ENCODE peak calls at places on chromosomes 5 and 9, in ten cellular contexts. One of them, this sample, is unnamed.

GRCh38 chr9:6997330-6997729 is 239.6 kb downstream of the KDM4C start:
- DNase-seq in naive thymus-derived CD4-positive, alpha-beta T cell: no peak
- DNase-seq in dorsolateral prefrontal cortex: no peak
- DNase-seq in RWPE2: no peak
- DNase-seq in colonic mucosa: no peak
- DNase-seq in transverse colon: no peak
- DNase-seq in fibroblast of lung: no peak
- DNase-seq in ovary: no peak
- DNase-seq in gastrocnemius medialis: no peak
- DNase-seq in SK-N-SH: no peak
- DNase-seq in this sample: no peak

GRCh38 chr9:36158122-36158521 is 11.1 kb upstream of the CCIN start:
- DNase-seq in naive thymus-derived CD4-positive, alpha-beta T cell: no peak
- DNase-seq in dorsolateral prefrontal cortex: no peak
- DNase-seq in RWPE2: no peak
- DNase-seq in colonic mucosa: no peak
- DNase-seq in transverse colon: no peak
- DNase-seq in fibroblast of lung: peak
- DNase-seq in ovary: no peak
- DNase-seq in gastrocnemius medialis: no peak
- DNase-seq in SK-N-SH: no peak
- DNase-seq in this sample: no peak

GRCh38 chr5:53874409-53874808 is 314.0 kb downstream of the NDUFS4 start:
- DNase-seq in naive thymus-derived CD4-positive, alpha-beta T cell: no peak
- DNase-seq in dorsolateral prefrontal cortex: no peak
- DNase-seq in RWPE2: no peak
- DNase-seq in colonic mucosa: no peak
- DNase-seq in transverse colon: no peak
- DNase-seq in fibroblast of lung: peak
- DNase-seq in ovary: no peak
- DNase-seq in gastrocnemius medialis: no peak
- DNase-seq in SK-N-SH: peak
- DNase-seq in this sample: peak

GRCh38 chr9:23636199-23636598 is 189.8 kb downstream of the ELAVL2 start:
- DNase-seq in naive thymus-derived CD4-positive, alpha-beta T cell: no peak
- DNase-seq in dorsolateral prefrontal cortex: no peak
- DNase-seq in RWPE2: no peak
- DNase-seq in colonic mucosa: no peak
- DNase-seq in transverse colon: no peak
- DNase-seq in fibroblast of lung: no peak
- DNase-seq in ovary: no peak
- DNase-seq in gastrocnemius medialis: no peak
- DNase-seq in SK-N-SH: no peak
- DNase-seq in this sample: no peak

GRCh38 chr5:157607371-157608161 is 32.0 kb upstream of the ADAM19 start:
- DNase-seq in naive thymus-derived CD4-positive, alpha-beta T cell: no peak
- DNase-seq in dorsolateral prefrontal cortex: no peak
- DNase-seq in RWPE2: peak
- DNase-seq in colonic mucosa: no peak
- DNase-seq in transverse colon: peak
- DNase-seq in fibroblast of lung: peak
- DNase-seq in ovary: no peak
- DNase-seq in gastrocnemius medialis: no peak
- DNase-seq in SK-N-SH: no peak
- DNase-seq in this sample: no peak

GRCh38 chr9:19554518-19554917 is 145.7 kb downstream of the ACER2 start:
- DNase-seq in naive thymus-derived CD4-positive, alpha-beta T cell: no peak
- DNase-seq in dorsolateral prefrontal cortex: no peak
- DNase-seq in RWPE2: no peak
- DNase-seq in colonic mucosa: no peak
- DNase-seq in transverse colon: no peak
- DNase-seq in fibroblast of lung: no peak
- DNase-seq in ovary: no peak
- DNase-seq in gastrocnemius medialis: no peak
- DNase-seq in SK-N-SH: no peak
- DNase-seq in this sample: no peak

GRCh38 chr9:114864471-114864870 is 58.6 kb upstream of the TNFSF15 start:
- DNase-seq in naive thymus-derived CD4-positive, alpha-beta T cell: no peak
- DNase-seq in dorsolateral prefrontal cortex: no peak
- DNase-seq in RWPE2: no peak
- DNase-seq in colonic mucosa: no peak
- DNase-seq in transverse colon: no peak
- DNase-seq in fibroblast of lung: no peak
- DNase-seq in ovary: no peak
- DNase-seq in gastrocnemius medialis: no peak
- DNase-seq in SK-N-SH: no peak
- DNase-seq in this sample: no peak

GRCh38 chr9:86020731-86021130 is 78.6 kb downstream of the GOLM1 start:
- DNase-seq in naive thymus-derived CD4-positive, alpha-beta T cell: no peak
- DNase-seq in dorsolateral prefrontal cortex: no peak
- DNase-seq in RWPE2: no peak
- DNase-seq in colonic mucosa: no peak
- DNase-seq in transverse colon: no peak
- DNase-seq in fibroblast of lung: peak
- DNase-seq in ovary: no peak
- DNase-seq in gastrocnemius medialis: no peak
- DNase-seq in SK-N-SH: no peak
- DNase-seq in this sample: no peak

GRCh38 chr9:96073531-96074284 is 198.2 kb downstream of the ERCC6L2 start:
- DNase-seq in naive thymus-derived CD4-positive, alpha-beta T cell: no peak
- DNase-seq in dorsolateral prefrontal cortex: no peak
- DNase-seq in RWPE2: no peak
- DNase-seq in colonic mucosa: no peak
- DNase-seq in transverse colon: no peak
- DNase-seq in fibroblast of lung: no peak
- DNase-seq in ovary: no peak
- DNase-seq in gastrocnemius medialis: peak
- DNase-seq in SK-N-SH: no peak
- DNase-seq in this sample: no peak

GRCh38 chr9:121268598-121269029 is 652 bp downstream of the GSN start:
- DNase-seq in naive thymus-derived CD4-positive, alpha-beta T cell: no peak
- DNase-seq in dorsolateral prefrontal cortex: no peak
- DNase-seq in RWPE2: no peak
- DNase-seq in colonic mucosa: no peak
- DNase-seq in transverse colon: no peak
- DNase-seq in fibroblast of lung: peak
- DNase-seq in ovary: no peak
- DNase-seq in gastrocnemius medialis: no peak
- DNase-seq in SK-N-SH: no peak
- DNase-seq in this sample: no peak

GRCh38 chr9:110526426-110526825 is 53.1 kb downstream of the SVEP1 start:
- DNase-seq in naive thymus-derived CD4-positive, alpha-beta T cell: no peak
- DNase-seq in dorsolateral prefrontal cortex: no peak
- DNase-seq in RWPE2: no peak
- DNase-seq in colonic mucosa: no peak
- DNase-seq in transverse colon: no peak
- DNase-seq in fibroblast of lung: peak
- DNase-seq in ovary: no peak
- DNase-seq in gastrocnemius medialis: no peak
- DNase-seq in SK-N-SH: no peak
- DNase-seq in this sample: peak

GRCh38 chr5:34970552-34970951 is 41.2 kb downstream of the DNAJC21 start:
- DNase-seq in naive thymus-derived CD4-positive, alpha-beta T cell: no peak
- DNase-seq in dorsolateral prefrontal cortex: no peak
- DNase-seq in RWPE2: no peak
- DNase-seq in colonic mucosa: no peak
- DNase-seq in transverse colon: no peak
- DNase-seq in fibroblast of lung: no peak
- DNase-seq in ovary: no peak
- DNase-seq in gastrocnemius medialis: no peak
- DNase-seq in SK-N-SH: no peak
- DNase-seq in this sample: no peak

DNA sequence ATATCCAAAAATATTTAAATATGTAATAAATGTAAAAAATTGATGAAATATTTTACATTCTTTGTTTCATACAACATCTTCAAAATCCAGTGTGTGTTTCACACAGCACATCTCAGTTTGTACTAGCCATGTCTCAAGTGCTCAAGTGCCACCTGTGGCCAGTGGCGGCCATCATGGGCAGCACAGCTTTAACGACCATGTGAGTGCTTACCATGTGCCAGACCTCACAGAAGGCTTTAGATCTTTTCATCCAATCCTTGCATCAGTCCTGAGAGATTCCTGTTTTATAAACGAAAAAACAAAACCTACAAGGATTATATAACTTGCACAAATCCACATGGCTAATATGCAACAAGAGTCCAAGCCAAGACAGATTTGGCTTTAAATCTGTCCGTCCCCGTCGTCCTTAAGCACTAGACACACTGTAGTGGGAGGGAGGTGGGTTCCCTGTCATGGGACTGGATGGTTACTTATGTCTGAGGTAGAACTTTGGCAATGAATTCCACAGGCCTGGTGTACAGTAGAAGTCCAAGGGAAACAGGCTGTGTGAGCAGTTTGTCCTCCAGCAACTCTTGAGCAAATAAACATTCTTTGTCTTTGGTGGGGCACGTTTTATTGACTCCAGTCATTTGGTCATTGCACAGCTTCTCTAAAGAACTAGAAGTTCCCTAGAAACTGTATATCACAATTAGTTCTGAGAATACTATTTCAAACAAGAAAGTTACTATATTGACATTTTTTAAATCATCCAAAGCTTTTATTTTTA is 25.0 kb upstream of the F2R start:
- DNase-seq in naive thymus-derived CD4-positive, alpha-beta T cell: no peak
- DNase-seq in dorsolateral prefrontal cortex: no peak
- DNase-seq in RWPE2: no peak
- DNase-seq in colonic mucosa: peak
- DNase-seq in transverse colon: peak
- DNase-seq in fibroblast of lung: peak
- DNase-seq in ovary: no peak
- DNase-seq in gastrocnemius medialis: no peak
- DNase-seq in SK-N-SH: no peak
- DNase-seq in this sample: no peak
- H3K27ac ChIP-seq in naive thymus-derived CD4-positive, alpha-beta T cell: no peak
- H3K27ac ChIP-seq in dorsolateral prefrontal cortex: no peak
- H3K27ac ChIP-seq in RWPE2: peak
- H3K27ac ChIP-seq in colonic mucosa: peak
- H3K27ac ChIP-seq in transverse colon: peak
- H3K27ac ChIP-seq in fibroblast of lung: peak
- H3K27ac ChIP-seq in ovary: no peak
- H3K27ac ChIP-seq in gastrocnemius medialis: no peak
- H3K27ac ChIP-seq in SK-N-SH: peak
- H3K27ac ChIP-seq in this sample: no peak

DNA sequence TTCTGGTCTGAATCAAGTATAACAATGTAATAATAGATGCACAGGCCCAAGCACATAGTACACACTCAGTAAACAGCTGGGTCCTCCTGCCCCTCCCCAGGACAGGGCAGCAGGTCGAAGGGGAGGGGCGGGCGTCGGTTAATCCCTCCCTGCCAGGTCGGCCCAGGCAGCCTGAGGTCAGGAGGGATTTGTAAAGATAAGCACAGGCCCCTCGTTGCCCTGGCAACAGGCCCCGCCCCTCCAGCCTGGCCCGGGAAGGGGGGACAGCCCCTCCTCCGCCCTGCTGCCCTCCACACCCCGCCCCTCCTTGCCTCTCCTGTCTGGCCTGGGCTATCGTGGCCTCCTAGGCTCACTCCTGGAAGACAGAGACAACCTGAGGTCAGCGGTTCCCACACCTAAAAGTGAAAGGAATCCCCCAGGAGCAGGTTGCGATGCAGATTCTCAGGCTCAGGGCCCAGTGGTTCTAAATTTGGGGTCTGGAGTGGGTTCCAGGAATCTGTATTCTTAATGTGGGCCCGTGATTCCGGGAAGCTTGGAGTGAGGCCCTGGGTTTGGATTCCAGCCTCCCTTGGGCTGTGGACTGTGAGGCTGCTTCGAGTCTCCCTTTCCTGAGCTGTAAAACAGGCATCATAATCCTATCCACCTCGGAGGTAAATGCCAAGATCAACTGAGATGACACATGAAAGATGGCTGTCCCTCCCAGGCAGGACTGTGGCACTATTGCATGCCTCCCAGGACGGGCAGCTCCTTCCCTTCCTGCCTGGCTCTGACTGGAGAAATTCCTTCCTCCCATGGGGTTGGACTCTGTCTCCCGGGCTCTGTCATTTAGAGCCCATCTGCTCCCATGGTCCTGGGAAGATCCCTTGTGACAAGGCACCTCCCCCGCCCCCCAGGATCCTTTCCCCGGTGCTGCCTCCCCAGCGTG is 4.4 kb downstream of the CRB2 start:
- DNase-seq in naive thymus-derived CD4-positive, alpha-beta T cell: no peak
- DNase-seq in dorsolateral prefrontal cortex: no peak
- DNase-seq in RWPE2: no peak
- DNase-seq in colonic mucosa: peak
- DNase-seq in transverse colon: peak
- DNase-seq in fibroblast of lung: no peak
- DNase-seq in ovary: no peak
- DNase-seq in gastrocnemius medialis: no peak
- DNase-seq in SK-N-SH: peak
- DNase-seq in this sample: no peak
- H3K27ac ChIP-seq in naive thymus-derived CD4-positive, alpha-beta T cell: no peak
- H3K27ac ChIP-seq in dorsolateral prefrontal cortex: peak
- H3K27ac ChIP-seq in RWPE2: no peak
- H3K27ac ChIP-seq in colonic mucosa: peak
- H3K27ac ChIP-seq in transverse colon: peak
- H3K27ac ChIP-seq in fibroblast of lung: no peak
- H3K27ac ChIP-seq in ovary: no peak
- H3K27ac ChIP-seq in gastrocnemius medialis: no peak
- H3K27ac ChIP-seq in SK-N-SH: no peak
- H3K27ac ChIP-seq in this sample: no peak

GRCh38 chr5:179612577-179613459 is 10.7 kb downstream of the HNRNPH1 start:
- DNase-seq in naive thymus-derived CD4-positive, alpha-beta T cell: no peak
- DNase-seq in dorsolateral prefrontal cortex: no peak
- DNase-seq in RWPE2: no peak
- DNase-seq in colonic mucosa: no peak
- DNase-seq in transverse colon: no peak
- DNase-seq in fibroblast of lung: no peak
- DNase-seq in ovary: peak
- DNase-seq in gastrocnemius medialis: no peak
- DNase-seq in SK-N-SH: no peak
- DNase-seq in this sample: no peak
- H3K27ac ChIP-seq in naive thymus-derived CD4-positive, alpha-beta T cell: no peak
- H3K27ac ChIP-seq in dorsolateral prefrontal cortex: no peak
- H3K27ac ChIP-seq in RWPE2: no peak
- H3K27ac ChIP-seq in colonic mucosa: no peak
- H3K27ac ChIP-seq in transverse colon: no peak
- H3K27ac ChIP-seq in fibroblast of lung: no peak
- H3K27ac ChIP-seq in ovary: no peak
- H3K27ac ChIP-seq in gastrocnemius medialis: peak
- H3K27ac ChIP-seq in SK-N-SH: peak
- H3K27ac ChIP-seq in this sample: no peak

DNA sequence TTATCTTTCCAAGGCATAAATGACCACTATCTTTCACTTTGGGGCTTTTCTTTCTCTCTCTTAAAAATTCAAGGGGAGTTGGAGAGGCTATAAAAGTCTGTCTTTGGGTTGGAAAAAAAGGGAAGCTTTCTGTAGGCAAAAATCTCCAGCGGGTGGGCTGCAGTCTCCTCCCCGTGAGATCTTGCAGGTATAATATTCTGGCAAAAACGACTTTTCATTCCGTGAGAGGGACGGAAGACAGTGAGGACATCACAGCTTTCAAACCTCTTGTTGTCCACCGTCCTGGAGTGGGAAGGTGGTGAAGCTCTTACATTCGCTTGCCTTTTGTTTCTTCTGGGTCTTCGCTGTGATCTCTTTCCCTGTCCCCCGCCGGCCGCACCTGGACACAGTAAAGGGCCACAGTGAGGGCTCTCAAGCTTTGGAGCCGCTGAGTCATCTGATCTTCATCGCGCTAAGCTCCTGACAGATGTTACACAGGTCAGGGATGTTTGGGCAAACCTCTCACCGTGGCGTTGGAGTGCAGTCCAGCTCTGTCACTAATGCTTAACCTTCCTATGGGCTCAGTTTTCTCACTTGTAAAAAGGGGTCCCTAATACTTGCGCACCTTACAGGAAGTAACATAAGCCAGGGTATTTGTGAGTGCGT is 61.9 kb upstream of the MEGF10 start:
- DNase-seq in naive thymus-derived CD4-positive, alpha-beta T cell: no peak
- DNase-seq in dorsolateral prefrontal cortex: no peak
- DNase-seq in RWPE2: no peak
- DNase-seq in colonic mucosa: no peak
- DNase-seq in transverse colon: peak
- DNase-seq in fibroblast of lung: peak
- DNase-seq in ovary: no peak
- DNase-seq in gastrocnemius medialis: no peak
- DNase-seq in SK-N-SH: peak
- DNase-seq in this sample: no peak
- H3K27ac ChIP-seq in naive thymus-derived CD4-positive, alpha-beta T cell: peak
- H3K27ac ChIP-seq in dorsolateral prefrontal cortex: no peak
- H3K27ac ChIP-seq in RWPE2: no peak
- H3K27ac ChIP-seq in colonic mucosa: peak
- H3K27ac ChIP-seq in transverse colon: no peak
- H3K27ac ChIP-seq in fibroblast of lung: no peak
- H3K27ac ChIP-seq in ovary: no peak
- H3K27ac ChIP-seq in gastrocnemius medialis: no peak
- H3K27ac ChIP-seq in SK-N-SH: no peak
- H3K27ac ChIP-seq in this sample: no peak

This sample was measured in A673.